ENCODE peak calls at places on chromosome 3, in four cellular contexts. N is stimulated activated CD4-positive, alpha-beta T cell treated with anti-CD3 and anti-CD28 coated beads, Interleukin-4, amount 100 ng/mL, for 1 hour; Q is EL; U is mesenteric fat pad. F is an unnamed sample.

GRCh38 chr3:38978729-38979128 is 73.0 kb downstream of the SCN11A start:
- DNase-seq in N (no peak), Q (no peak), U (no peak), F (no peak)

GRCh38 chr3:58042947-58043707 is 34.9 kb downstream of the FLNB start:
- DNase-seq in N (no peak), Q (no peak), U (no peak), F (no peak)

GRCh38 chr3:177333535-177334495 is 136.5 kb upstream of the TBL1XR1 start:
- DNase-seq in N (no peak), Q (no peak), U (no peak), F (no peak)

GRCh38 chr3:53226142-53226840 is 29.5 kb downstream of the TKT start:
- DNase-seq in N (no peak), Q (no peak), U (no peak), F (no peak)

GRCh38 chr3:99683465-99683864 is 45.1 kb downstream of the COL8A1 start:
- DNase-seq in N (no peak), Q (no peak), U (no peak), F (no peak)

GRCh38 chr3:154971341-154971740 is 108.8 kb upstream of the MME start:
- DNase-seq in N (no peak), Q (no peak), U (no peak), F (no peak)

GRCh38 chr3:54987719-54988118 is 59.9 kb upstream of the LRTM1 start:
- DNase-seq in N (no peak), Q (no peak), U (no peak), F (no peak)

GRCh38 chr3:67654099-67654831 is at the start of gene SUCLG2:
- DNase-seq in N (peak; percentile 84), Q (peak; percentile 89), U (peak; percentile 95), F (peak; percentile 92)

GRCh38 chr3:63687569-63688233 is 35.2 kb downstream of the SNTN start:
- DNase-seq in N (no peak), Q (no peak), U (no peak), F (no peak)

GRCh38 chr3:142028174-142028833 is 121.0 kb downstream of the TFDP2 start:
- DNase-seq in N (no peak), Q (peak; percentile 65), U (no peak), F (no peak)

GRCh38 chr3:128619146-128619890 is 31.3 kb downstream of the RPN1 start:
- DNase-seq in N (no peak), Q (peak; percentile 87), U (no peak), F (no peak)

GRCh38 chr3:26247669-26248068 is 374.9 kb upstream of the LRRC3B start:
- DNase-seq in N (no peak), Q (no peak), U (no peak), F (no peak)

GRCh38 chr3:129688310-129688895 is 81.9 kb upstream of the PLXND1 start:
- DNase-seq in N (no peak), Q (no peak), U (no peak), F (peak; percentile 74)

GRCh38 chr3:186825294-186825821 is 17.2 kb upstream of the ADIPOQ start:
- DNase-seq in N (peak; percentile 56), Q (peak; percentile 77), U (no peak), F (no peak)

GRCh38 chr3:113985526-113985925 is 37.7 kb downstream of the ZDHHC23 start:
- DNase-seq in N (no peak), Q (no peak), U (no peak), F (no peak)

GRCh38 chr3:29594261-29594660 is 313.4 kb downstream of the RBMS3 start:
- DNase-seq in N (no peak), Q (peak; percentile 8), U (no peak), F (no peak)

GRCh38 chr3:48507256-48508061 is 3.5 kb upstream of the SHISA5 start:
- DNase-seq in N (peak; percentile 66), Q (peak; percentile 76), U (no peak), F (no peak)

GRCh38 chr3:113431811-113432210 is 9.5 kb downstream of the CFAP44 start:
- DNase-seq in N (no peak), Q (peak; percentile 19), U (no peak), F (no peak)

GRCh38 chr3:119279101-119279554 is 15.1 kb upstream of the ARHGAP31 start:
- DNase-seq in N (no peak), Q (no peak), U (no peak), F (no peak)

GRCh38 chr3:185030399-185030798 is 122.5 kb downstream of the C3orf70 start:
- DNase-seq in N (no peak), Q (no peak), U (no peak), F (no peak)

GRCh38 chr3:10396931-10397330 is 76.0 kb upstream of the SEC13 start:
- DNase-seq in N (no peak), Q (no peak), U (no peak), F (no peak)

GRCh38 chr3:169146866-169147245 is 516.7 kb downstream of the MECOM start:
- DNase-seq in N (no peak), Q (no peak), U (no peak), F (no peak)

GRCh38 chr3:146634346-146634745 is 29.2 kb upstream of the PLSCR5 start:
- DNase-seq in N (no peak), Q (no peak), U (no peak), F (no peak)

F was measured in coronary artery.